ENCODE peak calls at places on chromosomes 12 and 14, in six cellular contexts. One of them, this sample, is unnamed.

GRCh38 chr14:101470266-101470665 is 91.0 kb upstream of the DIO3 start:
- DNase-seq in uterus: peak; percentile 13
- DNase-seq in lung: no peak
- DNase-seq in heart left ventricle: no peak
- DNase-seq in adrenal gland: no peak
- DNase-seq in left ventricle myocardium inferior: no peak
- DNase-seq in this sample: no peak

GRCh38 chr12:100447405-100447804 is 26.3 kb upstream of the NR1H4 start:
- DNase-seq in uterus: no peak
- DNase-seq in lung: no peak
- DNase-seq in heart left ventricle: no peak
- DNase-seq in adrenal gland: no peak
- DNase-seq in left ventricle myocardium inferior: no peak
- DNase-seq in this sample: no peak

GRCh38 chr12:62701492-62701891 is 233.5 kb downstream of the PPM1H start:
- DNase-seq in uterus: no peak
- DNase-seq in lung: no peak
- DNase-seq in heart left ventricle: no peak
- DNase-seq in adrenal gland: no peak
- DNase-seq in left ventricle myocardium inferior: no peak
- DNase-seq in this sample: no peak

GRCh38 chr14:104140463-104141331 is 2.3 kb downstream of the KIF26A start:
- DNase-seq in uterus: no peak
- DNase-seq in lung: no peak
- DNase-seq in heart left ventricle: no peak
- DNase-seq in adrenal gland: no peak
- DNase-seq in left ventricle myocardium inferior: no peak
- DNase-seq in this sample: no peak

GRCh38 chr14:78164226-78164853 is 5.8 kb upstream of the NRXN3 start:
- DNase-seq in uterus: no peak
- DNase-seq in lung: peak; percentile 40
- DNase-seq in heart left ventricle: no peak
- DNase-seq in adrenal gland: peak; percentile 35
- DNase-seq in left ventricle myocardium inferior: no peak
- DNase-seq in this sample: no peak

GRCh38 chr12:117063162-117063911 is 35.9 kb downstream of the TESC start:
- DNase-seq in uterus: no peak
- DNase-seq in lung: peak; percentile 34
- DNase-seq in heart left ventricle: peak; percentile 50
- DNase-seq in adrenal gland: no peak
- DNase-seq in left ventricle myocardium inferior: no peak
- DNase-seq in this sample: no peak

GRCh38 chr14:31320216-31320615 is 100.1 kb downstream of the HEATR5A start:
- DNase-seq in uterus: no peak
- DNase-seq in lung: no peak
- DNase-seq in heart left ventricle: peak; percentile 58
- DNase-seq in adrenal gland: no peak
- DNase-seq in left ventricle myocardium inferior: peak; percentile 62
- DNase-seq in this sample: no peak

GRCh38 chr14:100688598-100689499 is 37.8 kb upstream of the DLK1 start:
- DNase-seq in uterus: no peak
- DNase-seq in lung: no peak
- DNase-seq in heart left ventricle: no peak
- DNase-seq in adrenal gland: no peak
- DNase-seq in left ventricle myocardium inferior: no peak
- DNase-seq in this sample: no peak

GRCh38 chr12:2669560-2669959 is 125.2 kb upstream of the FKBP4 start:
- DNase-seq in uterus: no peak
- DNase-seq in lung: no peak
- DNase-seq in heart left ventricle: no peak
- DNase-seq in adrenal gland: no peak
- DNase-seq in left ventricle myocardium inferior: no peak
- DNase-seq in this sample: no peak

GRCh38 chr12:57853864-57854556 is 7.5 kb upstream of the CTDSP2 start:
- DNase-seq in uterus: no peak
- DNase-seq in lung: no peak
- DNase-seq in heart left ventricle: no peak
- DNase-seq in adrenal gland: no peak
- DNase-seq in left ventricle myocardium inferior: no peak
- DNase-seq in this sample: no peak

GRCh38 chr14:50039734-50040400 is 76.5 kb downstream of the VCPKMT start:
- DNase-seq in uterus: no peak
- DNase-seq in lung: peak; percentile 38
- DNase-seq in heart left ventricle: no peak
- DNase-seq in adrenal gland: peak; percentile 52
- DNase-seq in left ventricle myocardium inferior: peak; percentile 42
- DNase-seq in this sample: no peak

GRCh38 chr14:32367501-32367900 is 38.4 kb downstream of the AKAP6 start:
- DNase-seq in uterus: no peak
- DNase-seq in lung: no peak
- DNase-seq in heart left ventricle: no peak
- DNase-seq in adrenal gland: no peak
- DNase-seq in left ventricle myocardium inferior: no peak
- DNase-seq in this sample: no peak

GRCh38 chr14:35301334-35302210 is 9.4 kb downstream of the PSMA6 start:
- DNase-seq in uterus: no peak
- DNase-seq in lung: no peak
- DNase-seq in heart left ventricle: no peak
- DNase-seq in adrenal gland: no peak
- DNase-seq in left ventricle myocardium inferior: no peak
- DNase-seq in this sample: no peak

GRCh38 chr14:81517798-81518398 is 15.8 kb downstream of the SEL1L start:
- DNase-seq in uterus: peak; percentile 40
- DNase-seq in lung: no peak
- DNase-seq in heart left ventricle: no peak
- DNase-seq in adrenal gland: peak; percentile 83
- DNase-seq in left ventricle myocardium inferior: peak; percentile 56
- DNase-seq in this sample: no peak

GRCh38 chr12:120470150-120470817 is 736 bp upstream of the SRSF9 start:
- DNase-seq in uterus: peak; percentile 19
- DNase-seq in lung: no peak
- DNase-seq in heart left ventricle: no peak
- DNase-seq in adrenal gland: no peak
- DNase-seq in left ventricle myocardium inferior: no peak
- DNase-seq in this sample: no peak

GRCh38 chr14:34782031-34782430 is 67.6 kb upstream of the CFL2 start:
- DNase-seq in uterus: no peak
- DNase-seq in lung: no peak
- DNase-seq in heart left ventricle: no peak
- DNase-seq in adrenal gland: no peak
- DNase-seq in left ventricle myocardium inferior: no peak
- DNase-seq in this sample: no peak

GRCh38 chr14:75051556-75051899 is 261 bp upstream of the MLH3 start:
- DNase-seq in uterus: no peak
- DNase-seq in lung: no peak
- DNase-seq in heart left ventricle: no peak
- DNase-seq in adrenal gland: no peak
- DNase-seq in left ventricle myocardium inferior: no peak
- DNase-seq in this sample: no peak

GRCh38 chr14:36845346-36846042 is 183.8 kb downstream of the PAX9 start:
- DNase-seq in uterus: no peak
- DNase-seq in lung: no peak
- DNase-seq in heart left ventricle: no peak
- DNase-seq in adrenal gland: no peak
- DNase-seq in left ventricle myocardium inferior: no peak
- DNase-seq in this sample: no peak

GRCh38 chr12:40015360-40015759 is 90.5 kb downstream of the SLC2A13 start:
- DNase-seq in uterus: no peak
- DNase-seq in lung: no peak
- DNase-seq in heart left ventricle: no peak
- DNase-seq in adrenal gland: no peak
- DNase-seq in left ventricle myocardium inferior: no peak
- DNase-seq in this sample: no peak

GRCh38 chr12:105888696-105889095 is 250.1 kb downstream of the NUAK1 start:
- DNase-seq in uterus: no peak
- DNase-seq in lung: no peak
- DNase-seq in heart left ventricle: no peak
- DNase-seq in adrenal gland: no peak
- DNase-seq in left ventricle myocardium inferior: no peak
- DNase-seq in this sample: no peak

GRCh38 chr12:50086148-50086547 is 1.0 kb downstream of the SMARCD1 start:
- DNase-seq in uterus: no peak
- DNase-seq in lung: no peak
- DNase-seq in heart left ventricle: no peak
- DNase-seq in adrenal gland: no peak
- DNase-seq in left ventricle myocardium inferior: no peak
- DNase-seq in this sample: no peak

GRCh38 chr12:85580562-85581168 is 255.5 kb downstream of the RASSF9 start:
- DNase-seq in uterus: peak; percentile 40
- DNase-seq in lung: no peak
- DNase-seq in heart left ventricle: peak; percentile 13
- DNase-seq in adrenal gland: peak; percentile 38
- DNase-seq in left ventricle myocardium inferior: no peak
- DNase-seq in this sample: no peak

GRCh38 chr14:50260511-50260910 is 29.1 kb upstream of the SOS2 start:
- DNase-seq in uterus: no peak
- DNase-seq in lung: no peak
- DNase-seq in heart left ventricle: no peak
- DNase-seq in adrenal gland: peak; percentile 35
- DNase-seq in left ventricle myocardium inferior: no peak
- DNase-seq in this sample: no peak

GRCh38 chr14:95835331-95835730 is 41.3 kb upstream of the TUNAR start:
- DNase-seq in uterus: no peak
- DNase-seq in lung: no peak
- DNase-seq in heart left ventricle: no peak
- DNase-seq in adrenal gland: no peak
- DNase-seq in left ventricle myocardium inferior: no peak
- DNase-seq in this sample: no peak

GRCh38 chr12:43937947-43938346 is 102.1 kb downstream of the TMEM117 start:
- DNase-seq in uterus: no peak
- DNase-seq in lung: no peak
- DNase-seq in heart left ventricle: no peak
- DNase-seq in adrenal gland: no peak
- DNase-seq in left ventricle myocardium inferior: no peak
- DNase-seq in this sample: no peak
- TF ChIP-seq CTCF in uterus: no peak
- TF ChIP-seq CTCF in lung: no peak
- TF ChIP-seq CTCF in heart left ventricle: no peak
- TF ChIP-seq CTCF in adrenal gland: no peak
- TF ChIP-seq CTCF in left ventricle myocardium inferior: no peak
- TF ChIP-seq CTCF in this sample: no peak

DNA sequence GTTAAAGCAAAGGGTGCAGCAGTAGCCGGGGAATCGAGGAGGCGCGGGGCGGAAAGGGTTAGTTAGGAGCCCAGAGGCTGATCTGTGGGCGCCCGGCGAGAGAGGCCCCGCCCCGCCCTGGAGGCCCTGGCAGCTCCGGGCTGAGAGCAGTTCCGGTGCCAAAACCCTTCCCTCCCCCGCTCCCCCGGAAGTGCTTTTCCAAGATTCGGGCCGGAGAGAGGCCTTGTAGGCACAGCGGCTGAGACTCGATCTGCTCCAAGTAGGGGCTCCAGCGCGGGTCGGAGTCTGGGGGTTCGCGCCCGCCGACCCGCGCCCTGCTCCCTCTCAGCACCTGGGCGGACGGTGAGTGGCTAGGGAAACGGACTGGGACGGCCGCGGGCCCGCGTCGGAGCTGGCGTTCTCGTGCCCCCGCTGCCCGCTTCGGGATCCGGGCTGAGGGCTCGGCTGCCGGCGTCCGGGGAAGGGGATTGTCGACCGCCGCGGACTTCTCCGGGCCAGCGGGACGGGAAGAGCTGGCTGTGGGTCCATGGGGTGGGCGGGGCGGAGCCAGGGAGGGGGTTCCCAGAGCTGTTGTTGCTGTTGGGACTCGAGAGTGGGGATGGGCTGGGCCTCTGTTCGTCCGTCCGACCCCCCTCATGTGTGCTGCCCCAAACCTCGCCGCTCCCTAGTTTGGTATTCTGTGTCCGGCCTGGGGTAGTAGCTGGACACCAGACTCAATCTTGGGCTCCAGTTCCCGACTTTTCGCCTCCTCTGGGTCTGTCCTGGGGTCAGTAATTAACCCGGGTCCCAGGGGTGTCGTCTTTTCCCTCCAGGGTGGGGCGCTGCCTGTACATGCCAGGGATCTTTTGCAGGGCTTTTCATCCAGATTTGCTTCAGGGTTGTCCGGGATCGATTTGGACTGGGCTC is at the start of gene FRS2:
- DNase-seq in uterus: peak; percentile 89
- DNase-seq in lung: peak; percentile 93
- DNase-seq in heart left ventricle: peak; percentile 93
- DNase-seq in adrenal gland: peak; percentile 94
- DNase-seq in left ventricle myocardium inferior: peak; percentile 91
- DNase-seq in this sample: peak; percentile 75
- H3K27ac ChIP-seq in uterus: peak within 1 kb of the TSS; percentile 91
- H3K27ac ChIP-seq in lung: peak within 1 kb of the TSS; percentile 98
- H3K27ac ChIP-seq in heart left ventricle: peak within 1 kb of the TSS; percentile 86
- H3K27ac ChIP-seq in adrenal gland: peak within 1 kb of the TSS; percentile 89
- H3K27ac ChIP-seq in left ventricle myocardium inferior: peak within 1 kb of the TSS; percentile 93
- H3K27ac ChIP-seq in this sample: peak within 1 kb of the TSS; percentile 72

DNA sequence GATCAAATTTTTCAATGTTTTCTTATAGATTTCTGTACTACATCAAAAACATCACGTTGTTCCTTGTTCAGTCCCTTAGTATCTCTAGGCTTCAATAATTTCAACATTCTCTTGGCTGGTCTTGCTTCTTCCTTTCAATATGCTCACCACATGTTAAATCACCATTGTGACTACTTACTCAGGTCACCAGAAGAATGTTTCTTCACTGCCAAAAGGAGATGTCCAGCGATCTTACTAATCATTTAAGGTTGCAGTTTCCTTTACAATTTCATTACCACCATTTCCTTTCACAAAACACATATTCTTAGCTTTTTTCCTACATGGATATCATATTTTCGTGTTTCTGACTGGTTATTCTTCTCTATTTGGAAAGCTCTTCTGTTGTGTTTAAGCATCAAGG is 363.8 kb downstream of the NAV3 start:
- DNase-seq in uterus: no peak
- DNase-seq in lung: no peak
- DNase-seq in heart left ventricle: no peak
- DNase-seq in adrenal gland: no peak
- DNase-seq in left ventricle myocardium inferior: no peak
- DNase-seq in this sample: no peak
- TF ChIP-seq CTCF in uterus: no peak
- TF ChIP-seq CTCF in lung: no peak
- TF ChIP-seq CTCF in heart left ventricle: no peak
- TF ChIP-seq CTCF in adrenal gland: no peak
- TF ChIP-seq CTCF in left ventricle myocardium inferior: no peak
- TF ChIP-seq CTCF in this sample: no peak

GRCh38 chr14:68935761-68936209 is 43.3 kb downstream of the ACTN1 start:
- DNase-seq in uterus: peak; percentile 72
- DNase-seq in lung: no peak
- DNase-seq in heart left ventricle: peak; percentile 78
- DNase-seq in adrenal gland: no peak
- DNase-seq in left ventricle myocardium inferior: no peak
- DNase-seq in this sample: no peak

GRCh38 chr14:68938515-68939423 is 40.3 kb downstream of the ACTN1 start:
- DNase-seq in uterus: peak; percentile 57
- DNase-seq in lung: no peak
- DNase-seq in heart left ventricle: peak; percentile 52
- DNase-seq in adrenal gland: no peak
- DNase-seq in left ventricle myocardium inferior: peak; percentile 13
- DNase-seq in this sample: no peak

GRCh38 chr14:68936476-68936875 is 42.6 kb downstream of the ACTN1 start:
- DNase-seq in uterus: no peak
- DNase-seq in lung: no peak
- DNase-seq in heart left ventricle: no peak
- DNase-seq in adrenal gland: no peak
- DNase-seq in left ventricle myocardium inferior: no peak
- DNase-seq in this sample: no peak

GRCh38 chr14:68937790-68938514 is 41.1 kb downstream of the ACTN1 start:
- DNase-seq in uterus: peak; percentile 78
- DNase-seq in lung: no peak
- DNase-seq in heart left ventricle: peak; percentile 78
- DNase-seq in adrenal gland: no peak
- DNase-seq in left ventricle myocardium inferior: peak; percentile 58
- DNase-seq in this sample: no peak

GRCh38 chr14:68936980-68937379 is 42.1 kb downstream of the ACTN1 start:
- DNase-seq in uterus: no peak
- DNase-seq in lung: no peak
- DNase-seq in heart left ventricle: no peak
- DNase-seq in adrenal gland: no peak
- DNase-seq in left ventricle myocardium inferior: no peak
- DNase-seq in this sample: no peak
- H3K27ac ChIP-seq in uterus: peak overlapping the region; percentile 95
- H3K27ac ChIP-seq in lung: peak overlapping the region; percentile 72
- H3K27ac ChIP-seq in heart left ventricle: peak overlapping the region; percentile 81
- H3K27ac ChIP-seq in adrenal gland: peak overlapping the region; percentile 62
- H3K27ac ChIP-seq in left ventricle myocardium inferior: peak overlapping the region; percentile 87
- H3K27ac ChIP-seq in this sample: no peak overlapping the region